ENCODE peak calls at places on chromosome 1, in eight cellular contexts. J, D, T, H, Z, U, L and R are unnamed samples.

GRCh38 chr1:33369081-33369480 is 48.2 kb upstream of the A3GALT2 start:
- DNase-seq in J (no peak), D (no peak), T (no peak), H (no peak), Z (no peak), U (no peak), L (no peak), R (no peak)

GRCh38 chr1:212291505-212292134 is 6.4 kb downstream of the PPP2R5A start:
- DNase-seq in J (peak; percentile 56), D (peak; percentile 71), T (peak; percentile 59), H (peak; percentile 67), Z (peak; percentile 69), U (peak; percentile 63), L (no peak), R (peak; percentile 72)

GRCh38 chr1:31488528-31488927 is 75.5 kb downstream of the SERINC2 start:
- DNase-seq in J (no peak), D (no peak), T (no peak), H (no peak), Z (no peak), U (no peak), L (no peak), R (no peak)

GRCh38 chr1:227747948-227748495 is 12.8 kb downstream of the SNAP47 start:
- DNase-seq in J (no peak), D (no peak), T (no peak), H (no peak), Z (no peak), U (no peak), L (no peak), R (no peak)

GRCh38 chr1:47031585-47031984 is 8.1 kb downstream of the CYP4X1 start:
- DNase-seq in J (no peak), D (no peak), T (no peak), H (no peak), Z (no peak), U (no peak), L (no peak), R (peak; percentile 13)

GRCh38 chr1:8077120-8077573 is 51.0 kb upstream of the ERRFI1 start:
- DNase-seq in J (no peak), D (peak; percentile 80), T (no peak), H (peak; percentile 7), Z (no peak), U (no peak), L (no peak), R (peak; percentile 98)

GRCh38 chr1:182193908-182194550 is 132.5 kb upstream of the ZNF648 start:
- DNase-seq in J (no peak), D (no peak), T (peak; percentile 33), H (no peak), Z (peak; percentile 53), U (no peak), L (no peak), R (no peak)

GRCh38 chr1:166166701-166167394 is at the start of gene FAM78B:
- DNase-seq in J (peak; percentile 49), D (peak; percentile 68), T (peak; percentile 82), H (peak; percentile 96), Z (peak; percentile 95), U (peak; percentile 50), L (peak; percentile 11), R (peak; percentile 26)

GRCh38 chr1:162349635-162350330 is 26.9 kb downstream of the SPATA46 start:
- DNase-seq in J (no peak), D (peak; percentile 82), T (no peak), H (peak; percentile 15), Z (no peak), U (no peak), L (no peak), R (peak; percentile 99)

GRCh38 chr1:31101147-31101502 is 35.6 kb upstream of the PUM1 start:
- DNase-seq in J (no peak), D (peak; percentile 40), T (no peak), H (peak; percentile 12), Z (no peak), U (no peak), L (no peak), R (peak; percentile 73)

GRCh38 chr1:70353641-70354331 is 736 bp downstream of the ANKRD13C start:
- DNase-seq in J (peak; percentile 18), D (peak; percentile 32), T (no peak), H (peak; percentile 59), Z (peak; percentile 84), U (no peak), L (no peak), R (peak; percentile 83)

GRCh38 chr1:32353886-32354570 is 8.3 kb downstream of the FAM229A start:
- DNase-seq in J (no peak), D (no peak), T (no peak), H (no peak), Z (no peak), U (no peak), L (no peak), R (no peak)

GRCh38 chr1:84225636-84226035 is 75.9 kb upstream of the SAMD13 start:
- DNase-seq in J (no peak), D (no peak), T (no peak), H (no peak), Z (no peak), U (peak; percentile 25), L (no peak), R (no peak)

GRCh38 chr1:189350983-189351616 is 1126.6 kb downstream of the BRINP3 start:
- DNase-seq in J (no peak), D (no peak), T (no peak), H (no peak), Z (no peak), U (no peak), L (no peak), R (no peak)

GRCh38 chr1:31413405-31414005 is 492 bp downstream of the SERINC2 start:
- DNase-seq in J (no peak), D (peak; percentile 57), T (no peak), H (peak; percentile 53), Z (peak; percentile 30), U (no peak), L (no peak), R (no peak)

GRCh38 chr1:74505133-74505532 is 7.3 kb downstream of the LRRC53 start:
- DNase-seq in J (peak; percentile 61), D (no peak), T (no peak), H (peak; percentile 83), Z (no peak), U (no peak), L (no peak), R (no peak)